ENCODE peak calls at places on chromosomes 3 and 15, in four cellular contexts. One of them, this sample, is unnamed.
A peak's percentile ranks its signal among the peaks of the same experiment; 100 is the strongest.

GRCh38 chr3:46191730-46192129 is 16.4 kb downstream of the CCR1 start:
- DNase-seq in epithelial cell of esophagus: no peak
- DNase-seq in stomach: no peak
- DNase-seq in NCI-H1092: no peak
- DNase-seq in this sample: no peak

GRCh38 chr3:54877675-54878544 is 49.9 kb downstream of the LRTM1 start:
- DNase-seq in epithelial cell of esophagus: peak; percentile 16
- DNase-seq in stomach: no peak
- DNase-seq in NCI-H1092: no peak
- DNase-seq in this sample: peak; percentile 51

GRCh38 chr3:64357481-64357880 is 132.2 kb upstream of the PRICKLE2 start:
- DNase-seq in epithelial cell of esophagus: no peak
- DNase-seq in stomach: no peak
- DNase-seq in NCI-H1092: no peak
- DNase-seq in this sample: no peak

GRCh38 chr3:123660900-123661299 is 76.0 kb upstream of the HACD2 start:
- DNase-seq in epithelial cell of esophagus: peak; percentile 72
- DNase-seq in stomach: peak; percentile 87
- DNase-seq in NCI-H1092: peak; percentile 76
- DNase-seq in this sample: peak; percentile 92

GRCh38 chr15:63263519-63263918 is 13.9 kb upstream of the APH1B start:
- DNase-seq in epithelial cell of esophagus: no peak
- DNase-seq in stomach: no peak
- DNase-seq in NCI-H1092: no peak
- DNase-seq in this sample: no peak

GRCh38 chr15:42444415-42445063 is 46.4 kb downstream of the ZNF106 start:
- DNase-seq in epithelial cell of esophagus: peak; percentile 4
- DNase-seq in stomach: no peak
- DNase-seq in NCI-H1092: no peak
- DNase-seq in this sample: no peak

GRCh38 chr15:93034512-93034911 is 54.5 kb downstream of the RGMA start:
- DNase-seq in epithelial cell of esophagus: no peak
- DNase-seq in stomach: peak; percentile 9
- DNase-seq in NCI-H1092: no peak
- DNase-seq in this sample: no peak

GRCh38 chr3:12994607-12995388 is 78.4 kb downstream of the IQSEC1 start:
- DNase-seq in epithelial cell of esophagus: peak; percentile 76
- DNase-seq in stomach: peak; percentile 92
- DNase-seq in NCI-H1092: peak; percentile 61
- DNase-seq in this sample: peak; percentile 91

GRCh38 chr3:62201438-62202035 is 171.8 kb downstream of the FEZF2 start:
- DNase-seq in epithelial cell of esophagus: peak; percentile 47
- DNase-seq in stomach: no peak
- DNase-seq in NCI-H1092: peak; percentile 15
- DNase-seq in this sample: no peak

GRCh38 chr3:36907911-36908646 is 36.8 kb downstream of the TRANK1 start:
- DNase-seq in epithelial cell of esophagus: peak; percentile 57
- DNase-seq in stomach: peak; percentile 66
- DNase-seq in NCI-H1092: no peak
- DNase-seq in this sample: peak; percentile 78

GRCh38 chr3:49351521-49352011 is 6.6 kb downstream of the GPX1 start:
- DNase-seq in epithelial cell of esophagus: peak; percentile 96
- DNase-seq in stomach: no peak
- DNase-seq in NCI-H1092: no peak
- DNase-seq in this sample: no peak

GRCh38 chr15:75661041-75661778 is 13.5 kb downstream of the SNX33 start:
- DNase-seq in epithelial cell of esophagus: peak; percentile 99
- DNase-seq in stomach: peak; percentile 87
- DNase-seq in NCI-H1092: no peak
- DNase-seq in this sample: peak; percentile 78

GRCh38 chr15:69750253-69750652 is 297.6 kb downstream of the RPLP1 start:
- DNase-seq in epithelial cell of esophagus: no peak
- DNase-seq in stomach: no peak
- DNase-seq in NCI-H1092: no peak
- DNase-seq in this sample: no peak

GRCh38 chr3:182389041-182389815 is 404.1 kb upstream of the ATP11B start:
- DNase-seq in epithelial cell of esophagus: peak; percentile 98
- DNase-seq in stomach: peak; percentile 56
- DNase-seq in NCI-H1092: peak; percentile 40
- DNase-seq in this sample: no peak

GRCh38 chr3:165667676-165668075 is 169.5 kb downstream of the BCHE start:
- DNase-seq in epithelial cell of esophagus: no peak
- DNase-seq in stomach: no peak
- DNase-seq in NCI-H1092: no peak
- DNase-seq in this sample: no peak

GRCh38 chr3:188000361-188000861 is 153.5 kb upstream of the LPP start:
- DNase-seq in epithelial cell of esophagus: no peak
- DNase-seq in stomach: peak; percentile 44
- DNase-seq in NCI-H1092: peak; percentile 76
- DNase-seq in this sample: no peak

GRCh38 chr15:52233405-52233804 is 42.2 kb upstream of the GNB5 start:
- DNase-seq in epithelial cell of esophagus: no peak
- DNase-seq in stomach: no peak
- DNase-seq in NCI-H1092: no peak
- DNase-seq in this sample: no peak

GRCh38 chr3:27310693-27311092 is 58.5 kb downstream of the NEK10 start:
- DNase-seq in epithelial cell of esophagus: no peak
- DNase-seq in stomach: no peak
- DNase-seq in NCI-H1092: no peak
- DNase-seq in this sample: no peak

GRCh38 chr3:161413127-161413854 is 42.0 kb upstream of the SPTSSB start:
- DNase-seq in epithelial cell of esophagus: no peak
- DNase-seq in stomach: peak; percentile 71
- DNase-seq in NCI-H1092: no peak
- DNase-seq in this sample: peak; percentile 53

GRCh38 chr3:61311044-61311443 is 59.8 kb upstream of the FHIT start:
- DNase-seq in epithelial cell of esophagus: no peak
- DNase-seq in stomach: no peak
- DNase-seq in NCI-H1092: no peak
- DNase-seq in this sample: no peak

GRCh38 chr3:159429702-159430101 is 558.9 kb upstream of the IL12A start:
- DNase-seq in epithelial cell of esophagus: no peak
- DNase-seq in stomach: no peak
- DNase-seq in NCI-H1092: no peak
- DNase-seq in this sample: no peak

GRCh38 chr3:8743911-8744310 is 10.3 kb downstream of the CAV3 start:
- DNase-seq in epithelial cell of esophagus: no peak
- DNase-seq in stomach: no peak
- DNase-seq in NCI-H1092: no peak
- DNase-seq in this sample: no peak

GRCh38 chr3:148727242-148727641 is 29.5 kb downstream of the AGTR1 start:
- DNase-seq in epithelial cell of esophagus: peak; percentile 26
- DNase-seq in stomach: no peak
- DNase-seq in NCI-H1092: peak; percentile 10
- DNase-seq in this sample: peak; percentile 74

GRCh38 chr3:195250473-195251251 is 20.3 kb downstream of the XXYLT1 start:
- DNase-seq in epithelial cell of esophagus: no peak
- DNase-seq in stomach: no peak
- DNase-seq in NCI-H1092: peak; percentile 47
- DNase-seq in this sample: no peak

GRCh38 chr3:141875374-141875892 is 1.0 kb upstream of the ATP1B3 start:
- DNase-seq in epithelial cell of esophagus: peak; percentile 88
- DNase-seq in stomach: peak; percentile 86
- DNase-seq in NCI-H1092: peak; percentile 82
- DNase-seq in this sample: peak; percentile 88

GRCh38 chr15:51132384-51133139 is 37.9 kb upstream of the TNFAIP8L3 start:
- DNase-seq in epithelial cell of esophagus: peak; percentile 46
- DNase-seq in stomach: no peak
- DNase-seq in NCI-H1092: no peak
- DNase-seq in this sample: peak; percentile 37

GRCh38 chr15:28112962-28113361 is 13.8 kb upstream of the OCA2 start:
- DNase-seq in epithelial cell of esophagus: no peak
- DNase-seq in stomach: no peak
- DNase-seq in NCI-H1092: no peak
- DNase-seq in this sample: no peak

GRCh38 chr3:195352895-195353488 is 82.0 kb upstream of the XXYLT1 start:
- DNase-seq in epithelial cell of esophagus: peak; percentile 85
- DNase-seq in stomach: no peak
- DNase-seq in NCI-H1092: no peak
- DNase-seq in this sample: peak; percentile 28

GRCh38 chr3:69251078-69251805 is 128.8 kb upstream of the LMOD3 start:
- DNase-seq in epithelial cell of esophagus: no peak
- DNase-seq in stomach: no peak
- DNase-seq in NCI-H1092: no peak
- DNase-seq in this sample: no peak

This sample was measured in adrenal gland.